ENCODE peak calls at places on chromosomes 7 and 10, in four cellular contexts. R is colonic mucosa, P is nephron progenitor cell, L is type B pancreatic cell. X is an unnamed sample.

GRCh38 chr7:44292876-44293560 is 32.4 kb downstream of the CAMK2B start:
- DNase-seq in R (peak; percentile 12), L (no peak), P (peak; percentile 1), X (no peak)

GRCh38 chr10:108612485-108612884 is 1310.8 kb downstream of the XPNPEP1 start:
- DNase-seq in L (no peak), P (no peak), R (no peak), X (no peak)

GRCh38 chr10:51700228-51700835 is 937 bp upstream of the CSTF2T start:
- DNase-seq in P (no peak), R (peak; percentile 40), L (no peak), X (peak; percentile 15)

GRCh38 chr10:42351745-42352144 is 286.6 kb downstream of the ZNF33B start:
- DNase-seq in R (no peak), P (no peak), L (no peak), X (no peak)

GRCh38 chr10:132884041-132884440 is 58.3 kb downstream of the CFAP46 start:
- DNase-seq in L (peak; percentile 64), R (no peak), P (no peak), X (no peak)

GRCh38 chr7:131327626-131328386 is at the start of gene MKLN1:
- DNase-seq in P (peak; percentile 96), R (peak; percentile 92), L (peak; percentile 91), X (peak; percentile 90)

GRCh38 chr10:35208536-35208935 is 81.9 kb downstream of the CREM start:
- DNase-seq in P (no peak), R (no peak), L (no peak), X (no peak)

GRCh38 chr10:35564276-35564982 is 40.7 kb upstream of the GJD4 start:
- DNase-seq in L (no peak), P (no peak), R (no peak), X (no peak)

GRCh38 chr10:92290076-92290836 is 622 bp downstream of the CPEB3 start:
- DNase-seq in L (no peak), R (peak; percentile 77), P (no peak), X (no peak)

GRCh38 chr7:55127622-55128081 is 108.8 kb downstream of the EGFR start:
- DNase-seq in P (no peak), R (peak; percentile 73), L (no peak), X (no peak)

GRCh38 chr7:84674236-84674913 is 479.8 kb upstream of the SEMA3A start:
- DNase-seq in P (no peak), R (no peak), L (no peak), X (no peak)

GRCh38 chr7:35463751-35464150 is 209.9 kb upstream of the TBX20 start:
- DNase-seq in L (no peak), R (no peak), P (no peak), X (no peak)

GRCh38 chr7:35468606-35469005 is 214.7 kb upstream of the TBX20 start:
- DNase-seq in L (no peak), P (no peak), R (no peak), X (no peak)

GRCh38 chr7:35463176-35463575 is 209.3 kb upstream of the TBX20 start:
- DNase-seq in L (no peak), R (no peak), P (no peak), X (no peak)

GRCh38 chr7:35465791-35466336 is 212.0 kb upstream of the TBX20 start:
- DNase-seq in L (no peak), P (no peak), R (no peak), X (no peak)

GRCh38 chr7:35467456-35467978 is 213.6 kb upstream of the TBX20 start:
- DNase-seq in R (no peak), L (no peak), P (no peak), X (no peak)
- TF ChIP-seq CTCF in R (no peak), L (no peak), P (no peak), X (no peak)

GRCh38 chr7:30664184-30664885 is 17.9 kb downstream of the CRHR2 start:
- DNase-seq in R (no peak), L (no peak), P (no peak), X (no peak)
- TF ChIP-seq CTCF in R (no peak), L (no peak), P (no peak), X (no peak)

GRCh38 chr10:68981074-68981473 is 7.5 kb upstream of the KIFBP start:
- DNase-seq in L (no peak), P (no peak), R (no peak), X (no peak)
- TF ChIP-seq CTCF in L (peak; percentile 64), P (peak; percentile 21), R (no peak), X (no peak)

GRCh38 chr7:135169141-135169935 is 1.2 kb downstream of the CYREN start:
- DNase-seq in L (no peak), P (peak; percentile 22), R (peak; percentile 50), X (peak; percentile 44)
- TF ChIP-seq CTCF in L (peak; percentile 47), P (peak; percentile 8), R (peak; percentile 32), X (peak; percentile 27)

DNA sequence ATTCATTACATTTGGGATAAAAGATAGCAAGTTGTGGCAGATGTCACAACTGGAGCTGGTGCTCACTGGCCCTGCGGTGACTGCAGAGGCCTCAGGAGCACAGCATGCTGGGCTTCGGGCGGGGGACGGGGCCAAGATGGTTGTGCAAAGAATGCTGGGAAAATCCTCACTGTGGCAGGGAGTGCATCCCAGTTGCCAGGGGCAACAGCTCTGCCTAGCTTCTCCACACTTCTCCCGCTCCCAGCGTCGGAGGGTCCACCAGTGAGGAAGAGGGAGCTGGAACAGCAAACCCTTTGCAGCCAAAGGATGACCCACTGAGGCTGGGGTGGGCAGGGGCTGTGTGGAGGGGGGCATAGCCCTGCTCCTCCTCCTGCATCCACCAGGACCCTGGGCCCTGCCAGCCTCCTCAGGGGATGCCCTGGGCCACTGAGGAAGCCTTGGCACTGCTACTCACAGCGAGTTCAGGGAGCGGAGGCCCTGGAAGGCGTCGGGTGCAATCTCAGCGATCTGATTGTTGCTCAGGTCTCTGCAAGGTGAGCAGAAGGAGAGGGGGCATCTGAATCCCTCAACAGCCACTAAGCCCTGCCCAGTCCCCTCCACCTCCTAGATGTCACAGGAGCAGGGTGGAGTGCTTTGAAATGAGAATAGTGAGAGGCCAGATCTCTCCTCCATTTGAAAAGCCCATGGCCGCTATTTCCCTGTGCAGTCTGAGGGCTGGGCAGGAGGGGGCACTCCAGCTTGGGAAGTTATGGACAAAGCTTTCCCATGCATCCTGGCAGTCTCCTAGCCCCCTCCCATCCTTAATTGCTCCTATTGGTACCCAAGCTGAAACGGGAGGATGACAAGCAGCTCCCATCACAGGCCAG is 126.5 kb downstream of the SLIT1 start:
- DNase-seq in P (no peak), R (no peak), L (no peak), X (peak; percentile 26)
- TF ChIP-seq CTCF in P (no peak), R (no peak), L (no peak), X (no peak)

GRCh38 chr7:78221961-78222751 is 423.6 kb downstream of the PHTF2 start:
- DNase-seq in P (no peak), L (no peak), R (no peak), X (no peak)
- TF ChIP-seq CTCF in P (no peak), L (no peak), R (no peak), X (no peak)

GRCh38 chr7:18900236-18900635 is 217.2 kb downstream of the TWIST1 start:
- DNase-seq in P (no peak), L (no peak), R (no peak), X (no peak)
- TF ChIP-seq CTCF in P (no peak), L (no peak), R (no peak), X (no peak)

DNA sequence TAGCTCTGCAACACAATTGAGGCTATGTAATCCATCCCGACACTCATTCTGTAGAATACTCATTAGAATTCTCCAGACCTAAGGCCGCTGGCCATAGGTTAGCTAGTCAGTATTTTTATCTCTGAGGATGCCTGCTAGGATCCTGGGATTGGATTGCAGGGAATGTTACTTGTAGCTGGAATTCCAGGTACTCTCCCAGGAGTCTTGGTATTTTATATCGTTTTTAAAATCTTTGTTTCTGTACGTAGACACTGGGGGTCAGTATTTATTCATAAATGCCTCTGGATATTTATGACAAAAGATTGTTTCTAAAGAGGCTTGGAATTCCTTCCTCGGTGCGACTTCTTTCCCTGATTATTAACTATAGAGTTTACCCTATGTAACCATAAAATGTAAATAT is 40.1 kb downstream of the BPGM start:
- DNase-seq in P (no peak), L (no peak), R (no peak), X (no peak)
- TF ChIP-seq CTCF in P (no peak), L (peak; percentile 61), R (no peak), X (no peak)

GRCh38 chr10:3068968-3069737 is 1.8 kb downstream of the PFKP start:
- DNase-seq in P (peak; percentile 58), L (no peak), R (peak; percentile 38), X (peak; percentile 39)
- TF ChIP-seq CTCF in P (no peak), L (no peak), R (no peak), X (no peak)

X was measured in endothelial cell.